ENCODE peak calls at places on chromosomes 5 and 9, in six cellular contexts. W is tibial nerve, F is GM12878, Q is heart left ventricle, B is stomach, C is adrenal gland. J is an unnamed sample.

GRCh38 chr5:142874537-142874936 is 104.4 kb downstream of the ARHGAP26 start:
- DNase-seq in W (peak; percentile 68), F (no peak), Q (peak; percentile 82), B (peak; percentile 97), C (peak; percentile 66), J (no peak)

GRCh38 chr9:110126457-110126856 is 81.5 kb downstream of the C9orf152 start:
- DNase-seq in W (no peak), F (no peak), Q (no peak), B (no peak), C (no peak), J (no peak)

GRCh38 chr5:74538206-74538661 is 102.3 kb downstream of the ENC1 start:
- DNase-seq in W (peak; percentile 66), F (no peak), Q (peak; percentile 84), B (no peak), C (peak; percentile 20), J (no peak)

GRCh38 chr5:43581398-43581797 is 21.6 kb upstream of the NNT start:
- DNase-seq in W (no peak), F (no peak), Q (no peak), B (no peak), C (no peak), J (no peak)

GRCh38 chr9:97529363-97530076 is 28.1 kb downstream of the TMOD1 start:
- DNase-seq in W (no peak), F (peak; percentile 78), Q (peak; percentile 77), B (no peak), C (no peak), J (no peak)

GRCh38 chr9:137108608-137109249 is 5.8 kb downstream of the DPP7 start:
- DNase-seq in W (no peak), F (no peak), Q (no peak), B (no peak), C (no peak), J (no peak)

GRCh38 chr5:32217886-32218396 is 43.8 kb upstream of the GOLPH3 start:
- DNase-seq in W (peak; percentile 65), F (no peak), Q (peak; percentile 39), B (no peak), C (no peak), J (no peak)

GRCh38 chr5:138936225-138936967 is 61.3 kb upstream of the LRRTM2 start:
- DNase-seq in W (no peak), F (no peak), Q (peak; percentile 39), B (peak; percentile 23), C (no peak), J (no peak)

GRCh38 chr5:129996896-129997295 is 92.6 kb downstream of the CHSY3 start:
- DNase-seq in W (no peak), F (no peak), Q (no peak), B (no peak), C (no peak), J (no peak)

GRCh38 chr5:66180282-66180955 is 36.3 kb downstream of the SREK1 start:
- DNase-seq in W (no peak), F (no peak), Q (no peak), B (no peak), C (no peak), J (no peak)

GRCh38 chr9:91127653-91128052 is 234.1 kb downstream of the AUH start:
- DNase-seq in W (no peak), F (no peak), Q (no peak), B (no peak), C (no peak), J (no peak)

GRCh38 chr5:15646351-15646750 is 146.4 kb downstream of the FBXL7 start:
- DNase-seq in W (no peak), F (no peak), Q (no peak), B (no peak), C (no peak), J (no peak)

GRCh38 chr5:121380066-121380465 is 471.6 kb upstream of the FTMT start:
- DNase-seq in W (no peak), F (no peak), Q (no peak), B (no peak), C (no peak), J (no peak)

GRCh38 chr9:131839281-131840084 is 99.6 kb upstream of the RAPGEF1 start:
- DNase-seq in W (no peak), F (no peak), Q (peak; percentile 43), B (no peak), C (no peak), J (no peak)

GRCh38 chr5:23235246-23235645 is 272.2 kb upstream of the PRDM9 start:
- DNase-seq in W (no peak), F (no peak), Q (no peak), B (no peak), C (no peak), J (no peak)

GRCh38 chr5:5141011-5141599 is 975 bp downstream of the ADAMTS16 start:
- DNase-seq in W (no peak), F (no peak), Q (no peak), B (no peak), C (no peak), J (no peak)

GRCh38 chr5:116724971-116725370 is 150.3 kb upstream of the SEMA6A start:
- DNase-seq in W (no peak), F (no peak), Q (no peak), B (no peak), C (no peak), J (no peak)

GRCh38 chr5:98763001-98763630 is 10.3 kb upstream of the RGMB start:
- DNase-seq in W (no peak), F (no peak), Q (no peak), B (no peak), C (no peak), J (no peak)

GRCh38 chr5:170105643-170106611 is at the start of gene FOXI1:
- DNase-seq in W (no peak), F (no peak), Q (no peak), B (no peak), C (no peak), J (no peak)

GRCh38 chr5:23208959-23209431 is 298.4 kb upstream of the PRDM9 start:
- DNase-seq in W (no peak), F (peak; percentile 9), Q (no peak), B (no peak), C (no peak), J (no peak)

GRCh38 chr5:10009802-10010201 is 239.9 kb downstream of the ATPSCKMT start:
- DNase-seq in W (no peak), F (no peak), Q (no peak), B (no peak), C (no peak), J (no peak)

GRCh38 chr9:137630684-137631083 is 11.9 kb downstream of the EHMT1 start:
- DNase-seq in W (no peak), F (no peak), Q (no peak), B (no peak), C (no peak), J (no peak)

GRCh38 chr5:138960145-138960692 is 85.1 kb upstream of the LRRTM2 start:
- DNase-seq in W (no peak), F (no peak), Q (no peak), B (no peak), C (no peak), J (no peak)

GRCh38 chr5:56269216-56269927 is 36.2 kb upstream of the ANKRD55 start:
- DNase-seq in W (peak; percentile 15), F (peak; percentile 55), Q (no peak), B (no peak), C (no peak), J (no peak)

GRCh38 chr5:6820851-6821479 is 107.7 kb downstream of the TENT4A start:
- DNase-seq in W (no peak), F (no peak), Q (no peak), B (no peak), C (no peak), J (no peak)

GRCh38 chr5:72760259-72760658 is 56.2 kb upstream of the TNPO1 start:
- DNase-seq in W (no peak), F (no peak), Q (no peak), B (no peak), C (no peak), J (no peak)

GRCh38 chr5:125412051-125412560 is 665.7 kb upstream of the ZNF608 start:
- DNase-seq in W (no peak), F (peak; percentile 57), Q (peak; percentile 13), B (no peak), C (peak; percentile 29), J (no peak)

GRCh38 chr5:159099049-159099760 is 511 bp downstream of the EBF1 start:
- DNase-seq in W (no peak), F (no peak), Q (peak; percentile 43), B (no peak), C (peak; percentile 54), J (no peak)

GRCh38 chr5:160119142-160119904 is at the start of gene PWWP2A:
- DNase-seq in W (peak; percentile 100), F (peak; percentile 100), Q (peak; percentile 99), B (peak; percentile 99), C (peak; percentile 99), J (peak; percentile 94)
- TF ChIP-seq POLR2A in W (peak; percentile 73), F (peak; percentile 86), Q (no peak), B (peak; percentile 54), C (peak; percentile 84), J (peak; percentile 85)

GRCh38 chr5:103607346-103607745 is 44.8 kb upstream of the NUDT12 start:
- DNase-seq in W (no peak), F (no peak), Q (no peak), B (no peak), C (no peak), J (no peak)
- H3K4me3 ChIP-seq in W (no peak overlapping the region), F (no peak overlapping the region), Q (no peak overlapping the region), B (no peak overlapping the region), C (no peak overlapping the region), J (no peak overlapping the region)

GRCh38 chr9:37943329-37944265 is 39.7 kb upstream of the SLC25A51 start:
- DNase-seq in W (no peak), F (no peak), Q (peak; percentile 60), B (no peak), C (no peak), J (no peak)
- TF ChIP-seq POLR2A in W (no peak), F (no peak), Q (no peak), B (no peak), C (no peak), J (no peak)

GRCh38 chr5:33316773-33317172 is 124.0 kb upstream of the TARS1 start:
- DNase-seq in W (no peak), F (no peak), Q (no peak), B (no peak), C (no peak), J (no peak)
- H3K4me3 ChIP-seq in W (no peak overlapping the region), F (no peak overlapping the region), Q (no peak overlapping the region), B (no peak overlapping the region), C (no peak overlapping the region), J (no peak overlapping the region)

GRCh38 chr5:131863700-131864099 is 66.9 kb upstream of the FNIP1 start:
- DNase-seq in W (no peak), F (no peak), Q (no peak), B (no peak), C (no peak), J (no peak)

DNA sequence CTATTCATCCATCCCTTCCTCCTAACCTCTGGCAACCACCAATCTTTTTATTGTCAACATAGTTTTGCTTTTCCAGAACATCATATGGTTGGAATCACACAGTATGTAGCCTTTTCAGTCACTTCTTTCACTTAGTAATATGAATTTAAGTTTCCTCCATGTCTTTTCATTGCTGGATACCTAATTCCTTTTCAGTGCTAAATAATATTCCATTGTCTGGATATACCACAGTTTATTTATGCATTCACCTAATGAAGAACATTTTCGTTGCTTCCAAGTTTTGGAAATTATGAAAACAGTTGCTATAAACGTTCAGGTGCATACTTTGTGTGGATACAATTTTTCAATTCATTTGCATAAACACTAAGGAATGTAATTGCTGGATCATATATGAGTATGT is 70.7 kb upstream of the FNIP1 start:
- DNase-seq in W (no peak), F (no peak), Q (no peak), B (no peak), C (no peak), J (no peak)
- TF ChIP-seq POLR2A in W (no peak), F (no peak), Q (no peak), B (no peak), C (no peak), J (no peak)

J was measured in esophagus squamous epithelium.